ENCODE peak calls at places on chromosomes 16 and 17, in six cellular contexts. E is H54, U is psoas muscle, Q is NCI-H524, Z is posterior cingulate gyrus, G is iPS-NIHi11. T is an unnamed sample.

GRCh38 chr17:83152745-83153611 is 73.6 kb downstream of the METRNL start:
- DNase-seq in E (no peak), U (peak), Q (peak), Z (peak), G (no peak), T (peak)

GRCh38 chr17:692116-692515 is 22.5 kb downstream of the VPS53 start:
- DNase-seq in E (no peak), U (no peak), Q (no peak), Z (no peak), G (no peak), T (no peak)

GRCh38 chr17:42276359-42276608 is at the start of gene STAT5B:
- DNase-seq in E (peak), U (peak), Q (peak), Z (peak), G (peak), T (peak)

GRCh38 chr16:21117567-21117966 is 33.1 kb downstream of the DNAH3 start:
- DNase-seq in E (no peak), U (no peak), Q (no peak), Z (no peak), G (no peak), T (no peak)

GRCh38 chr16:649646-650045 is 481 bp downstream of the WDR90 start:
- DNase-seq in E (no peak), U (no peak), Q (no peak), Z (no peak), G (peak), T (no peak)

GRCh38 chr16:879461-879861 is 78.9 kb upstream of the GNG13 start:
- DNase-seq in E (no peak), U (peak), Q (no peak), Z (peak), G (no peak), T (no peak)

GRCh38 chr16:28821874-28822519 is 802 bp upstream of the ATXN2L start:
- DNase-seq in E (no peak), U (no peak), Q (no peak), Z (peak), G (no peak), T (no peak)

GRCh38 chr17:55410722-55411462 is 10.7 kb downstream of the MMD start:
- DNase-seq in E (no peak), U (no peak), Q (peak), Z (no peak), G (no peak), T (no peak)

GRCh38 chr16:28495795-28496749 is 1.6 kb downstream of the APOBR start:
- DNase-seq in E (no peak), U (no peak), Q (no peak), Z (peak), G (no peak), T (no peak)

GRCh38 chr17:33874617-33875060 is 380.4 kb upstream of the CCL2 start:
- DNase-seq in E (no peak), U (no peak), Q (no peak), Z (no peak), G (no peak), T (no peak)

GRCh38 chr17:28740406-28741357 is 3.1 kb upstream of the TRAF4 start:
- DNase-seq in E (no peak), U (peak), Q (no peak), Z (peak), G (no peak), T (no peak)

GRCh38 chr17:77208217-77208808 is 67.5 kb downstream of the SEC14L1 start:
- DNase-seq in E (no peak), U (no peak), Q (no peak), Z (peak), G (peak), T (peak)

GRCh38 chr17:71959129-71959528 is 161.7 kb upstream of the SOX9 start:
- DNase-seq in E (no peak), U (no peak), Q (peak), Z (no peak), G (no peak), T (no peak)

GRCh38 chr17:66551839-66552238 is 249.4 kb downstream of the PRKCA start:
- DNase-seq in E (no peak), U (no peak), Q (no peak), Z (no peak), G (no peak), T (no peak)

GRCh38 chr17:21573961-21574610 is 118.2 kb upstream of the KCNJ18 start:
- DNase-seq in E (no peak), U (peak), Q (peak), Z (peak), G (no peak), T (peak)

GRCh38 chr16:76676356-76676755 is 399.2 kb downstream of the CNTNAP4 start:
- DNase-seq in E (no peak), U (no peak), Q (no peak), Z (no peak), G (no peak), T (no peak)

GRCh38 chr17:31216053-31216751 is 80.8 kb downstream of the OMG start:
- DNase-seq in E (no peak), U (no peak), Q (peak), Z (no peak), G (peak), T (peak)

GRCh38 chr16:12318661-12319463 is 342.3 kb downstream of the SNX29 start:
- DNase-seq in E (no peak), U (no peak), Q (no peak), Z (no peak), G (no peak), T (no peak)

GRCh38 chr17:73030995-73031394 is 61.5 kb downstream of the SLC39A11 start:
- DNase-seq in E (no peak), U (no peak), Q (peak), Z (no peak), G (no peak), T (peak)

GRCh38 chr17:32876414-32877163 is at the start of gene MYO1D:
- DNase-seq in E (no peak), U (peak), Q (peak), Z (peak), G (peak), T (peak)

GRCh38 chr17:75549246-75550138 is 24.0 kb downstream of the LLGL2 start:
- DNase-seq in E (no peak), U (no peak), Q (no peak), Z (no peak), G (peak), T (no peak)

GRCh38 chr16:9797306-9797705 is 384.9 kb downstream of the GRIN2A start:
- DNase-seq in E (peak), U (no peak), Q (no peak), Z (no peak), G (no peak), T (peak)

GRCh38 chr16:6684076-6684673 is 648.5 kb upstream of the RBFOX1 start:
- DNase-seq in E (peak), U (no peak), Q (peak), Z (peak), G (peak), T (peak)

GRCh38 chr16:4882261-4882632 is 35.0 kb downstream of the UBN1 start:
- DNase-seq in E (no peak), U (no peak), Q (peak), Z (no peak), G (no peak), T (no peak)

GRCh38 chr17:2064147-2064489 is 9.2 kb downstream of the HIC1 start:
- DNase-seq in E (no peak), U (no peak), Q (no peak), Z (no peak), G (no peak), T (no peak)

GRCh38 chr16:715448-716249 is 731 bp downstream of the METRN start:
- DNase-seq in E (no peak), U (no peak), Q (peak), Z (no peak), G (peak), T (no peak)

GRCh38 chr17:27577884-27578717 is 52.9 kb upstream of the LGALS9 start:
- DNase-seq in E (no peak), U (no peak), Q (no peak), Z (no peak), G (no peak), T (no peak)

GRCh38 chr17:17957584-17957916 is 14.7 kb downstream of the TOM1L2 start:
- DNase-seq in E (no peak), U (no peak), Q (no peak), Z (peak), G (no peak), T (no peak)

GRCh38 chr17:333626-334396 is 18.8 kb downstream of the RPH3AL start:
- DNase-seq in E (peak), U (peak), Q (no peak), Z (peak), G (peak), T (peak)

GRCh38 chr16:75279277-75279676 is 27.9 kb upstream of the BCAR1 start:
- DNase-seq in E (no peak), U (no peak), Q (peak), Z (no peak), G (no peak), T (peak)

GRCh38 chr17:41988418-41988817 is 21.8 kb downstream of the CNP start:
- DNase-seq in E (no peak), U (no peak), Q (no peak), Z (no peak), G (no peak), T (no peak)

GRCh38 chr17:79778504-79779087 is 648 bp downstream of the CBX2 start:
- DNase-seq in E (no peak), U (no peak), Q (peak), Z (no peak), G (peak), T (no peak)

GRCh38 chr17:61053469-61053868 is 346.2 kb upstream of the TBX2 start:
- DNase-seq in E (no peak), U (no peak), Q (no peak), Z (no peak), G (no peak), T (no peak)

GRCh38 chr16:53504161-53504663 is 1.2 kb upstream of the AKTIP start:
- DNase-seq in E (no peak), U (peak), Q (peak), Z (peak), G (no peak), T (peak)

T was measured in G401.